ENCODE peak calls at places on chromosome 2, in five cellular contexts. Q is HepG2, A is HCT116, W is SK-N-SH, F is K562. J is an unnamed sample.

GRCh38 chr2:31446848-31447247 is 32.3 kb upstream of the XDH start:
- DNase-seq in A (no peak), Q (no peak), F (no peak), W (no peak), J (no peak)

GRCh38 chr2:221649045-221649444 is 76.9 kb upstream of the EPHA4 start:
- DNase-seq in F (no peak), W (no peak), Q (no peak), A (no peak), J (no peak)

GRCh38 chr2:209876211-209876610 is 104.6 kb downstream of the UNC80 start:
- DNase-seq in Q (no peak), A (no peak), W (no peak), F (no peak), J (no peak)

GRCh38 chr2:101983486-101983885 is 8.3 kb upstream of the IL1R2 start:
- DNase-seq in A (no peak), F (no peak), W (no peak), Q (no peak), J (no peak)

GRCh38 chr2:168961450-168962229 is 60.5 kb downstream of the G6PC2 start:
- DNase-seq in Q (peak; percentile 84), W (peak; percentile 21), A (peak; percentile 79), F (peak; percentile 65), J (peak; percentile 76)

GRCh38 chr2:37181726-37182684 is 6.5 kb downstream of the SULT6B1 start:
- DNase-seq in W (no peak), A (no peak), F (no peak), Q (no peak), J (no peak)

GRCh38 chr2:230814616-230815015 is 50.1 kb upstream of the ITM2C start:
- DNase-seq in F (no peak), A (no peak), W (no peak), Q (peak; percentile 25), J (no peak)

GRCh38 chr2:172283476-172283875 is 143.9 kb upstream of the ITGA6 start:
- DNase-seq in Q (no peak), F (no peak), A (no peak), W (no peak), J (no peak)

GRCh38 chr2:209834767-209835166 is 63.1 kb downstream of the UNC80 start:
- DNase-seq in F (no peak), Q (no peak), A (no peak), W (no peak), J (no peak)

GRCh38 chr2:179412116-179412515 is 147.5 kb upstream of the SESTD1 start:
- DNase-seq in W (no peak), Q (no peak), A (no peak), F (no peak), J (no peak)

DNA sequence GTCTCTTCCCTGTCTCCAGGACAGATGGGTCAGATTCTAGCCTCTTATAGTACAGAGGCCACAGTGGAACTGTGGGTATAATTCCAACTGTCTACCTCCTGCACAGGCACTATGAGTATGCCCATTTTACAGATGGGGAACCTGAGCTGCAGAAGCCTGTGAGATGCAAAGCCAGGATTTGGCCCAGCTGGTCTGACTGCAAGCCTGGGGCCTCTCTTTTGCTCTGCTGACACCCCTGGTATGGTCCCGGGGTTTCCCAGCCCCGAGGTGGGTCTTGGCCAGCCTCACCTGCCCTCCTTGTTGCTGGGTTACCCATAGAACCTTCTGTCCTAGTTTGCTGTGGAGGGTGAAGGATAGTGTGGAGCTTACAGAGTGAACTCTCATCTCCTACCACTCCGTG is 9.8 kb downstream of the HS6ST1 start:
- DNase-seq in A (no peak), W (no peak), F (no peak), Q (no peak), J (no peak)
- H3K4me1 ChIP-seq in A (peaks cover 38% of the 10 kb centered on the region), W (peaks cover 94% of the 10 kb centered on the region), F (peaks cover 29% of the 10 kb centered on the region), Q (peaks cover 100% of the 10 kb centered on the region), J (peaks cover 46% of the 10 kb centered on the region)

GRCh38 chr2:42336361-42336965 is 24.6 kb downstream of the COX7A2L start:
- DNase-seq in Q (no peak), A (no peak), W (no peak), F (no peak), J (no peak)
- TF ChIP-seq YY1 in Q (no peak), A (no peak), W (no peak), F (no peak), J (no peak)

GRCh38 chr2:236959876-236960275 is 125.8 kb upstream of the COPS8 start:
- DNase-seq in A (no peak), W (no peak), Q (no peak), F (no peak), J (no peak)

GRCh38 chr2:236959036-236959435 is 126.7 kb upstream of the COPS8 start:
- DNase-seq in Q (no peak), F (no peak), A (no peak), W (no peak), J (no peak)

GRCh38 chr2:236963631-236964030 is 122.1 kb upstream of the COPS8 start:
- DNase-seq in A (no peak), Q (no peak), W (no peak), F (no peak), J (no peak)

GRCh38 chr2:236962816-236963215 is 122.9 kb upstream of the COPS8 start:
- DNase-seq in A (no peak), W (no peak), F (no peak), Q (no peak), J (no peak)

DNA sequence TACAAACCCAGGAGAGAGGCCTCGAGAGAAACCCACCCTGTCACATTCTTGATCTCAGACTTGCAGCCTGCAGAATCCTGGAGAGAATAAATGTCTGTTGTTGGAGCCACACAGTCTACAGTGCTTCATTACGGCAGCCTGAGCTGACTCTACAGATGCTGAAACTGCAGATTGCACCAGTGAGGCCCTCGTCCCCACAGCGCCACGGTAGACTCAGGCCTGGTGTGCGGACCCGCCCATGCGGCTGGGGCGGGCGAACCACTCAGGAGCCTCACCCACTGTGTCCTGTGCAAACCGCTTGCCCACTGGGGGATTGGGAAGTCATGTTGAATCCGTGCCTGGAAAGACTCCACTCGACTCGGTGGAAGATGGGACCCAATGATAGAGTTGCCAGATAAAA is 125.2 kb upstream of the COPS8 start:
- DNase-seq in A (no peak), Q (no peak), W (no peak), F (no peak), J (no peak)
- H3K4me1 ChIP-seq in A (no peaks in the 10 kb centered on the region), Q (peaks cover 10% of the 10 kb centered on the region), W (no peaks in the 10 kb centered on the region), F (no peaks in the 10 kb centered on the region), J (no peaks in the 10 kb centered on the region)

GRCh38 chr2:109330056-109330455 is 201.1 kb downstream of the SH3RF3 start:
- DNase-seq in Q (no peak), F (no peak), A (no peak), W (no peak), J (no peak)
- TF ChIP-seq YY1 in Q (no peak), F (no peak), A (no peak), W (no peak), J (no peak)

GRCh38 chr2:96225016-96225533 is 16.4 kb upstream of the STARD7 start:
- DNase-seq in A (no peak), W (no peak), Q (no peak), F (no peak), J (no peak)
- H3K4me1 ChIP-seq in A (no peaks in the 10 kb centered on the region), W (no peaks in the 10 kb centered on the region), Q (peaks cover 9% of the 10 kb centered on the region), F (peaks cover 7% of the 10 kb centered on the region), J (no peaks in the 10 kb centered on the region)

GRCh38 chr2:75100011-75100680 is 99.2 kb downstream of the TACR1 start:
- DNase-seq in Q (no peak), W (peak; percentile 7), F (no peak), A (no peak), J (no peak)
- TF ChIP-seq YY1 in Q (no peak), W (no peak), F (no peak), A (no peak), J (no peak)

DNA sequence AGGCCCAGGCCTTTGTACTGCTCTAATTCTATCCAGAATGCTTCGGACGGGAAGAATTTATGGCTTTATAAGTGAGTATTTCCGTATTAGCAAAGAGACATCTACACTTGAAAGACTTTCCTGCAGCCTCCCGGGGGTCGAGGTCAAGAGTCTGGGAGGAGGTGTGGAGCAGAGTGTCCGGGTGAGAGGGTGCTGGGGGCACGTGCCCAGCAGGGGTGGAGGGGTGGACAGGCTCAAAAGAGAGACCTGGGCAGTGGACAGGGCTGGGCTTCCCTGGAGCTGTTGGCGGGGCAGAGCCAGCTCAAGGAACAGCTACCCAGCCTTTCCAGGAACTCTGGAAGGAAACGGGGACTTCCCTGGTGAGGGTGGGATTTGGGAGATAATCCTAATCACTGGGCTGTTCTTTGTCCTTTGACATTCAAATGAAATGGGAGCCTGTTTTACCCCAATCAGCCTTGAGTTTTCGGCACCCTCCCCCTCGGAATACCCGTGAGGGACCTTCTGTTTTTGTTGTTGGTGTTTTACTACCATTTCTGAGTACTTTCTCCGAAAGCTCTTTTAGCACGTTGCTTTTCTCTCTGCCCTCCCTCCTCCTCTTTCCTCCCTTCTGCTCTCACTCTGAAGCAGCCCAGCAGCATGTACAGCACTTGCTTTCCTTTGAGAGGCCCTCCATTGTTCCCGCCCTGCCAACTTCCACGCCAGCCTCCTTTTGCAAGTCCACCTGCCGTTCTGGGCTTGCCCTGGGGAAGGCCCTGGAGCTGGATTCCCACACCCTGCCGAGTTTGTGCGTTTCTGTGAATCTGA is 164.7 kb downstream of the AGAP1 start:
- DNase-seq in F (no peak), W (no peak), Q (no peak), A (no peak), J (peak; percentile 85)
- H3K4me1 ChIP-seq in F (peaks cover 21% of the 10 kb centered on the region), W (peaks cover 35% of the 10 kb centered on the region), Q (peaks cover 44% of the 10 kb centered on the region), A (no peaks in the 10 kb centered on the region), J (peaks cover 23% of the 10 kb centered on the region)